ENCODE peak calls at places on chromosomes 3 and 15, in seven cellular contexts. T is spleen; N is lower lobe of right lung; C is HuH-7.5; H is activated CD4-positive, alpha-beta T cell treated with anti-CD3 and anti-CD28 coated beads, Interleukin-2, amount 50 U/mL, for 24 hours; L is RPMI8226; A is stimulated activated CD8-positive, alpha-beta memory T cell treated with anti-CD3 and anti-CD28 coated beads, Interleukin-15, amount 100 ng/mL, for 24 hours. F is an unnamed sample.

GRCh38 chr3:24437326-24437725 is 57.3 kb downstream of the THRB start:
- DNase-seq in A (no peak), L (no peak), C (no peak), H (no peak), T (no peak), N (no peak), F (no peak)

GRCh38 chr15:70274908-70275307 is 177.2 kb upstream of the TLE3 start:
- DNase-seq in H (no peak), L (no peak), T (no peak), A (no peak), N (no peak), C (no peak), F (no peak)

GRCh38 chr3:64909757-64910475 is 222.1 kb upstream of the ADAMTS9 start:
- DNase-seq in L (no peak), H (no peak), T (no peak), C (no peak), N (no peak), A (no peak), F (no peak)

GRCh38 chr3:172272699-172273098 is 175.6 kb downstream of the GHSR start:
- DNase-seq in H (no peak), A (no peak), L (no peak), C (no peak), T (no peak), N (no peak), F (no peak)

GRCh38 chr3:56238299-56238698 is 230.0 kb downstream of the ERC2 start:
- DNase-seq in T (no peak), C (no peak), A (no peak), N (no peak), L (no peak), H (no peak), F (no peak)

GRCh38 chr15:38890194-38890593 is 325.6 kb upstream of the RASGRP1 start:
- DNase-seq in L (no peak), N (no peak), H (no peak), C (no peak), A (no peak), T (no peak), F (no peak)

GRCh38 chr3:192409203-192409837 is 318.0 kb downstream of the FGF12 start:
- DNase-seq in C (peak), T (peak), N (peak), L (no peak), A (no peak), H (no peak), F (no peak)

GRCh38 chr15:45378913-45379262 is 544 bp upstream of the GATM start:
- DNase-seq in A (no peak), C (no peak), H (no peak), N (no peak), T (no peak), L (no peak), F (no peak)

GRCh38 chr15:51830279-51830806 is 890 bp downstream of the TMOD3 start:
- DNase-seq in C (no peak), N (no peak), A (no peak), L (peak), T (no peak), H (no peak), F (no peak)

GRCh38 chr3:38602576-38603250 is 46.8 kb downstream of the SCN5A start:
- DNase-seq in T (peak), L (no peak), H (no peak), A (no peak), C (no peak), N (peak), F (no peak)

GRCh38 chr3:132231633-132232032 is 85.6 kb upstream of the ACP3 start:
- DNase-seq in C (no peak), H (no peak), T (no peak), A (no peak), N (no peak), L (no peak), F (no peak)

GRCh38 chr15:81820236-81820635 is 225.6 kb downstream of the MEX3B start:
- DNase-seq in H (no peak), N (no peak), L (no peak), C (no peak), T (no peak), A (no peak), F (no peak)

GRCh38 chr15:99987701-99988100 is 254.5 kb upstream of the LYSMD4 start:
- DNase-seq in L (no peak), C (no peak), N (peak), T (no peak), A (no peak), H (no peak), F (no peak)

GRCh38 chr3:195768414-195768813 is 43.3 kb downstream of the MUC4 start:
- DNase-seq in C (peak), T (peak), L (peak), N (no peak), H (no peak), A (no peak), F (no peak)

GRCh38 chr3:149388001-149388435 is 10.6 kb upstream of the TM4SF1 start:
- DNase-seq in T (no peak), H (no peak), L (no peak), C (no peak), A (no peak), N (no peak), F (no peak)

F was measured in GM19239.